ENCODE peak calls at places on chromosomes 5 and 9, in eight cellular contexts. Y is ovary; W is fibroblast of lung; I is hepatocyte; B is gastrocnemius medialis; E is mammary epithelial cell; L is CD8-positive, alpha-beta T cell; G is heart left ventricle. V is an unnamed sample. For H3K4me1, the result is how much of the 10 kb centered on the place peaks cover.

GRCh38 chr9:98538203-98538602 is 170.5 kb downstream of the GABBR2 start:
- DNase-seq in Y (no peak), W (no peak), I (no peak), B (no peak), E (no peak), L (no peak), G (no peak), V (no peak)

GRCh38 chr5:127492854-127493738 is 24.3 kb upstream of the PRRC1 start:
- DNase-seq in Y (no peak), W (peak), I (peak), B (no peak), E (peak), L (no peak), G (no peak), V (no peak)

GRCh38 chr9:706606-707451 is 134.7 kb upstream of the DMRT1 start:
- DNase-seq in Y (peak), W (peak), I (peak), B (peak), E (peak), L (no peak), G (peak), V (peak)

GRCh38 chr5:368162-369084 is 46.9 kb downstream of the AHRR start:
- DNase-seq in Y (no peak), W (peak), I (no peak), B (no peak), E (no peak), L (no peak), G (no peak), V (no peak)

GRCh38 chr5:134255418-134256150 is 29.7 kb upstream of the PPP2CA start:
- DNase-seq in Y (no peak), W (peak), I (no peak), B (no peak), E (peak), L (no peak), G (no peak), V (no peak)

GRCh38 chr9:96459268-96460007 is 9.5 kb downstream of the HABP4 start:
- DNase-seq in Y (no peak), W (no peak), I (no peak), B (no peak), E (no peak), L (no peak), G (no peak), V (no peak)

GRCh38 chr5:149500922-149501582 is 50.2 kb downstream of the CSNK1A1 start:
- DNase-seq in Y (no peak), W (peak), I (no peak), B (no peak), E (no peak), L (no peak), G (no peak), V (no peak)

GRCh38 chr5:124628251-124628650 is 118.2 kb downstream of the ZNF608 start:
- DNase-seq in Y (no peak), W (no peak), I (no peak), B (no peak), E (no peak), L (no peak), G (no peak), V (no peak)

GRCh38 chr5:173556142-173557028 is 60.1 kb downstream of the BOD1 start:
- DNase-seq in Y (no peak), W (no peak), I (no peak), B (no peak), E (no peak), L (no peak), G (no peak), V (no peak)

GRCh38 chr5:167644619-167645018 is 646.8 kb upstream of the WWC1 start:
- DNase-seq in Y (no peak), W (peak), I (no peak), B (no peak), E (peak), L (no peak), G (no peak), V (no peak)

GRCh38 chr9:37337301-37337905 is 85.1 kb upstream of the GRHPR start:
- DNase-seq in Y (no peak), W (no peak), I (no peak), B (no peak), E (no peak), L (no peak), G (no peak), V (no peak)

GRCh38 chr5:43555895-43556606 is 826 bp downstream of the PAIP1 start:
- DNase-seq in Y (peak), W (peak), I (peak), B (peak), E (peak), L (peak), G (peak), V (peak)

GRCh38 chr9:120841930-120842684 is 615 bp downstream of the PSMD5 start:
- DNase-seq in Y (no peak), W (peak), I (no peak), B (no peak), E (no peak), L (no peak), G (no peak), V (no peak)

GRCh38 chr9:112005939-112006338 is 109.3 kb downstream of the UGCG start:
- DNase-seq in Y (no peak), W (no peak), I (no peak), B (no peak), E (no peak), L (no peak), G (no peak), V (no peak)

GRCh38 chr5:119554597-119554996 is 74.8 kb upstream of the FAM170A start:
- DNase-seq in Y (no peak), W (no peak), I (no peak), B (no peak), E (no peak), L (no peak), G (no peak), V (no peak)

GRCh38 chr5:132103380-132103951 is 29.9 kb downstream of the CSF2 start:
- DNase-seq in Y (peak), W (peak), I (peak), B (peak), E (peak), L (peak), G (peak), V (peak)

GRCh38 chr5:172010278-172010677 is 3.8 kb upstream of the FBXW11 start:
- DNase-seq in Y (no peak), W (no peak), I (no peak), B (no peak), E (peak), L (no peak), G (no peak), V (no peak)

GRCh38 chr9:33466565-33467495 is 6.9 kb downstream of the NOL6 start:
- DNase-seq in Y (peak), W (peak), I (peak), B (no peak), E (no peak), L (peak), G (peak), V (peak)

GRCh38 chr5:83331842-83332241 is 139.7 kb upstream of the VCAN start:
- DNase-seq in Y (no peak), W (peak), I (no peak), B (no peak), E (peak), L (no peak), G (no peak), V (no peak)

GRCh38 chr9:105439428-105439827 is 8.4 kb upstream of the FSD1L start:
- DNase-seq in Y (no peak), W (no peak), I (no peak), B (peak), E (no peak), L (no peak), G (peak), V (no peak)

GRCh38 chr5:107646418-107646817 is 24.3 kb downstream of the EFNA5 start:
- DNase-seq in Y (no peak), W (no peak), I (no peak), B (no peak), E (peak), L (no peak), G (no peak), V (no peak)

GRCh38 chr5:107431998-107432397 is 238.7 kb downstream of the EFNA5 start:
- DNase-seq in Y (no peak), W (peak), I (no peak), B (no peak), E (peak), L (no peak), G (no peak), V (no peak)

GRCh38 chr5:8136271-8136670 is 267.3 kb downstream of the MTRR start:
- DNase-seq in Y (no peak), W (no peak), I (no peak), B (no peak), E (no peak), L (no peak), G (no peak), V (no peak)

GRCh38 chr5:7815757-7816534 is 35.0 kb downstream of the CFAP90 start:
- DNase-seq in Y (peak), W (peak), I (peak), B (peak), E (peak), L (peak), G (peak), V (peak)

GRCh38 chr5:158194561-158194961 is 335.6 kb upstream of the CLINT1 start:
- DNase-seq in Y (no peak), W (no peak), I (no peak), B (no peak), E (no peak), L (no peak), G (peak), V (no peak)

GRCh38 chr9:116482740-116483139 is 204.4 kb upstream of the TRIM32 start:
- DNase-seq in Y (no peak), W (peak), I (no peak), B (no peak), E (no peak), L (no peak), G (peak), V (no peak)

GRCh38 chr9:82273121-82273520 is 284.5 kb downstream of the SPATA31D1 start:
- DNase-seq in Y (no peak), W (peak), I (no peak), B (no peak), E (peak), L (no peak), G (no peak), V (no peak)

GRCh38 chr9:120445974-120446373 is 134.0 kb downstream of the CDK5RAP2 start:
- DNase-seq in Y (no peak), W (no peak), I (no peak), B (no peak), E (no peak), L (no peak), G (no peak), V (no peak)

GRCh38 chr5:68304421-68305052 is 89.0 kb downstream of the PIK3R1 start:
- DNase-seq in Y (no peak), W (no peak), I (peak), B (no peak), E (peak), L (no peak), G (no peak), V (no peak)

GRCh38 chr5:161541-162110 is 29.7 kb upstream of the LRRC14B start:
- DNase-seq in Y (no peak), W (no peak), I (no peak), B (no peak), E (no peak), L (no peak), G (no peak), V (no peak)

GRCh38 chr5:159510282-159510681 is 180.0 kb upstream of the IL12B start:
- DNase-seq in Y (peak), W (peak), I (peak), B (peak), E (no peak), L (no peak), G (peak), V (no peak)

GRCh38 chr5:98041661-98042060 is 731.8 kb upstream of the RGMB start:
- DNase-seq in Y (no peak), W (peak), I (no peak), B (no peak), E (no peak), L (no peak), G (no peak), V (no peak)

GRCh38 chr5:56814963-56815656 is at the start of gene MAP3K1:
- DNase-seq in Y (peak), W (peak), I (peak), B (peak), E (peak), L (peak), G (peak), V (peak)

GRCh38 chr9:131734165-131734610 is 5.7 kb downstream of the RAPGEF1 start:
- DNase-seq in Y (no peak), W (no peak), I (peak), B (peak), E (peak), L (peak), G (no peak), V (no peak)
- H3K4me1 ChIP-seq in Y (under half), W (under half), I (half or more), B (half or more), E (half or more), L (half or more), G (half or more), V (half or more)

GRCh38 chr9:36293171-36293570 is 34.9 kb upstream of the GNE start:
- DNase-seq in Y (no peak), W (no peak), I (no peak), B (no peak), E (no peak), L (no peak), G (no peak), V (no peak)
- TF ChIP-seq CTCF in Y (no peak), W (no peak), I (no peak), B (no peak), E (no peak), L (no peak), G (no peak), V (no peak)

GRCh38 chr9:100117316-100117715 is 18.3 kb downstream of the INVS start:
- DNase-seq in Y (no peak), W (no peak), I (no peak), B (no peak), E (no peak), L (no peak), G (no peak), V (no peak)
- H3K4me1 ChIP-seq in Y (under half), W (under half), I (under half), B (under half), E (under half), L (under half), G (under half), V (under half)

GRCh38 chr5:108659531-108659930 is 88.2 kb upstream of the FER start:
- DNase-seq in Y (no peak), W (no peak), I (no peak), B (no peak), E (no peak), L (no peak), G (no peak), V (no peak)

GRCh38 chr5:108655750-108656450 is 91.8 kb upstream of the FER start:
- DNase-seq in Y (no peak), W (peak), I (peak), B (no peak), E (peak), L (no peak), G (no peak), V (no peak)

GRCh38 chr5:108661590-108662219 is 86.0 kb upstream of the FER start:
- DNase-seq in Y (no peak), W (peak), I (no peak), B (no peak), E (peak), L (no peak), G (no peak), V (no peak)

GRCh38 chr5:108661030-108661429 is 86.7 kb upstream of the FER start:
- DNase-seq in Y (no peak), W (no peak), I (no peak), B (no peak), E (no peak), L (no peak), G (no peak), V (no peak)
- TF ChIP-seq CTCF in Y (no peak), W (no peak), I (no peak), B (no peak), E (no peak), L (no peak), G (no peak), V (no peak)

DNA sequence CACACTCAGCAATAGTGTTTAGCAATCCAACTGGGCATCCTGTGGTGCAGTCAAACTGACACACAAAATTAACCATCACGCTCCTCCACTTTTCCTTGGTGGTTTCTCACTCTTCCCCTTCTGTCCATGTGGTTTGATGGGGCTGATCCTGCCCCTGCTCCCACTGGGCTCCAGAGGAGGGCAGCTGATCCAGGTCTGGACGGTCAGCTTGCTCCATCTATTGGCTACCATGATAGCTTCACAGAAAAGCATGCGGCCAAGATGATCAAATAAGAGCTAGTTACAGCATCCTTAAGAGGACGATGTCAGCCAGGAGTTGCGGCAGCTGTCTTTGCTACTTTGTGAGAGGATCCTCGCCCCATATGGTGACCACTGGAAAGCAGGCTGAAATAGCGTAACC is 29.6 kb upstream of the RANBP17 start:
- DNase-seq in Y (no peak), W (no peak), I (no peak), B (no peak), E (no peak), L (no peak), G (no peak), V (no peak)
- H3K4me1 ChIP-seq in Y (under half), W (under half), I (under half), B (under half), E (under half), L (under half), G (under half), V (under half)

GRCh38 chr5:10158886-10159285 is 90.8 kb downstream of the ATPSCKMT start:
- DNase-seq in Y (no peak), W (no peak), I (no peak), B (no peak), E (no peak), L (no peak), G (no peak), V (no peak)
- TF ChIP-seq CTCF in Y (no peak), W (no peak), I (no peak), B (no peak), E (no peak), L (no peak), G (no peak), V (no peak)

GRCh38 chr9:133818444-133818843 is 80.3 kb upstream of the SARDH start:
- DNase-seq in Y (no peak), W (peak), I (peak), B (no peak), E (no peak), L (no peak), G (no peak), V (no peak)

GRCh38 chr9:133822439-133823065 is 84.4 kb upstream of the SARDH start:
- DNase-seq in Y (no peak), W (no peak), I (no peak), B (no peak), E (no peak), L (no peak), G (no peak), V (no peak)

GRCh38 chr9:133823189-133824105 is 85.3 kb upstream of the SARDH start:
- DNase-seq in Y (no peak), W (no peak), I (no peak), B (no peak), E (no peak), L (no peak), G (no peak), V (no peak)

GRCh38 chr9:133821606-133822438 is 83.7 kb upstream of the SARDH start:
- DNase-seq in Y (no peak), W (peak), I (no peak), B (no peak), E (no peak), L (no peak), G (no peak), V (no peak)

GRCh38 chr9:133819923-133820322 is 81.8 kb upstream of the SARDH start:
- DNase-seq in Y (no peak), W (no peak), I (no peak), B (no peak), E (no peak), L (no peak), G (no peak), V (no peak)
- H3K4me1 ChIP-seq in Y (under half), W (under half), I (under half), B (under half), E (under half), L (under half), G (under half), V (under half)

DNA sequence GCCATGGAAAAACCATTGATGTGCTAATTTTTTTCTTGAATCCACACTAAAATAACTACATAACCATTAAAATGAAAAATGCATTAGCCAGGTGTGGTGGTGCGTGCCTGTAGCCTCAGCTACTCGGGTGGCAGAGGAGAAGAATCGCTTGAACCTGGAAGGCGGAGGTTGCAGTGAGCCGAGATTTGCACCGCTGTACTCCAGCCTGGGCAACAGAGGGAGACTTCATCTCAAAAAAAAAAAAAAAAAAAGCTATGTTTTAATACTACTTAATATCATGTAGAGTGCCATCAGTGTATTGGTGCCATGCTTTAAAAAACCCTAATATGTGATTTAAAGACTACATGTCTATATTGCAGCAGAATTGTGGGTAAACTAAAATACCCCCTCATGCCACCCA is 58.9 kb downstream of the NDFIP1 start:
- DNase-seq in Y (no peak), W (no peak), I (no peak), B (no peak), E (no peak), L (no peak), G (no peak), V (no peak)
- TF ChIP-seq CTCF in Y (no peak), W (no peak), I (no peak), B (no peak), E (no peak), L (no peak), G (no peak), V (no peak)

DNA sequence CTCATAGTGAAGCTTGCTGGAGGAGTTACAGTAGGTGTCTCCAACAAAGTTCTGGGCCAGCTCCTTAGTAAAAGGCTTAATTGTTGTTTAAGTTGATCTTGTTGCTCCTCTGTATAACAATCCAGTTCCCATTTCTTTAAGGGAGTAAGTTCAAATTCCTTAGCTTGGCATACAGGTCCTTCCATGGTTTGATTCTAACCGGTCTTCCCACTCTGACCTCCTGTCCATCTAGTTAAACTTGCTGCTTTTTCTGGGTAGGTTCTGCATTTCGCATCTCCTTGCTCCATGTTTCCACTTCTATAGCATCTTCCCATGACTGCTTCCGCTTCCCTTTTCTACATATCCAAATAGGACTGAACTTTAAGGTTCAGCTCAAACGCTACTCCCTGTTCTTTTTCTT is 95.5 kb downstream of the ARHGAP26 start:
- DNase-seq in Y (no peak), W (no peak), I (no peak), B (no peak), E (no peak), L (no peak), G (no peak), V (no peak)
- H3K4me1 ChIP-seq in Y (under half), W (under half), I (under half), B (under half), E (under half), L (under half), G (under half), V (under half)

V was measured in tibial nerve.